ENCODE peak calls at places on chromosomes 1 and 21, in eight cellular contexts. One of them, this sample, is unnamed.

GRCh38 chr1:99573431-99574217 is 72.3 kb upstream of the PALMD start:
- DNase-seq in GM04503: no peak
- DNase-seq in A172: no peak
- DNase-seq in psoas muscle: no peak
- DNase-seq in NCI-H2029 treated with DMSO at 0.1 percent for 48 hours: no peak
- DNase-seq in HS-5: no peak
- DNase-seq in tibial artery: no peak
- DNase-seq in Daoy: no peak
- DNase-seq in this sample: no peak

GRCh38 chr1:201476670-201477344 is 7.8 kb upstream of the PHLDA3 start:
- DNase-seq in A172: peak; percentile 65
- DNase-seq in HS-5: no peak
- DNase-seq in GM04503: no peak
- DNase-seq in NCI-H2029 treated with DMSO at 0.1 percent for 48 hours: no peak
- DNase-seq in Daoy: peak; percentile 77
- DNase-seq in tibial artery: no peak
- DNase-seq in psoas muscle: no peak
- DNase-seq in this sample: no peak

GRCh38 chr1:226741009-226741408 is 1.9 kb upstream of the ITPKB start:
- DNase-seq in tibial artery: no peak
- DNase-seq in HS-5: no peak
- DNase-seq in psoas muscle: no peak
- DNase-seq in GM04503: no peak
- DNase-seq in Daoy: peak; percentile 14
- DNase-seq in NCI-H2029 treated with DMSO at 0.1 percent for 48 hours: no peak
- DNase-seq in A172: no peak
- DNase-seq in this sample: no peak

GRCh38 chr1:29569971-29570634 is 333.8 kb downstream of the PTPRU start:
- DNase-seq in A172: peak; percentile 97
- DNase-seq in psoas muscle: no peak
- DNase-seq in HS-5: peak; percentile 89
- DNase-seq in Daoy: peak; percentile 98
- DNase-seq in tibial artery: no peak
- DNase-seq in NCI-H2029 treated with DMSO at 0.1 percent for 48 hours: no peak
- DNase-seq in GM04503: peak; percentile 39
- DNase-seq in this sample: peak; percentile 74

GRCh38 chr1:220272841-220273090 is 513 bp upstream of the RAB3GAP2 start:
- DNase-seq in HS-5: no peak
- DNase-seq in tibial artery: no peak
- DNase-seq in GM04503: no peak
- DNase-seq in NCI-H2029 treated with DMSO at 0.1 percent for 48 hours: no peak
- DNase-seq in Daoy: no peak
- DNase-seq in psoas muscle: no peak
- DNase-seq in A172: no peak
- DNase-seq in this sample: no peak

GRCh38 chr1:151164732-151165280 is 896 bp downstream of the LYSMD1 start:
- DNase-seq in A172: no peak
- DNase-seq in psoas muscle: no peak
- DNase-seq in NCI-H2029 treated with DMSO at 0.1 percent for 48 hours: no peak
- DNase-seq in tibial artery: no peak
- DNase-seq in HS-5: no peak
- DNase-seq in GM04503: no peak
- DNase-seq in Daoy: no peak
- DNase-seq in this sample: no peak

GRCh38 chr1:207202480-207202879 is 98.4 kb downstream of the C4BPA start:
- DNase-seq in tibial artery: no peak
- DNase-seq in HS-5: no peak
- DNase-seq in GM04503: no peak
- DNase-seq in NCI-H2029 treated with DMSO at 0.1 percent for 48 hours: no peak
- DNase-seq in psoas muscle: no peak
- DNase-seq in Daoy: no peak
- DNase-seq in A172: no peak
- DNase-seq in this sample: no peak

GRCh38 chr21:31425158-31425557 is 81.1 kb upstream of the TIAM1 start:
- DNase-seq in A172: no peak
- DNase-seq in GM04503: no peak
- DNase-seq in tibial artery: no peak
- DNase-seq in psoas muscle: no peak
- DNase-seq in HS-5: no peak
- DNase-seq in NCI-H2029 treated with DMSO at 0.1 percent for 48 hours: no peak
- DNase-seq in Daoy: no peak
- DNase-seq in this sample: no peak

GRCh38 chr1:25056536-25056935 is 126.5 kb upstream of the RUNX3 start:
- DNase-seq in HS-5: no peak
- DNase-seq in NCI-H2029 treated with DMSO at 0.1 percent for 48 hours: no peak
- DNase-seq in GM04503: no peak
- DNase-seq in tibial artery: no peak
- DNase-seq in A172: no peak
- DNase-seq in Daoy: no peak
- DNase-seq in psoas muscle: no peak
- DNase-seq in this sample: no peak

GRCh38 chr21:44365251-44365966 is 12.0 kb downstream of the TRPM2 start:
- DNase-seq in A172: no peak
- DNase-seq in HS-5: no peak
- DNase-seq in GM04503: no peak
- DNase-seq in NCI-H2029 treated with DMSO at 0.1 percent for 48 hours: no peak
- DNase-seq in tibial artery: no peak
- DNase-seq in psoas muscle: no peak
- DNase-seq in Daoy: no peak
- DNase-seq in this sample: no peak

GRCh38 chr1:28582248-28582615 is 9.8 kb upstream of the RAB42 start:
- DNase-seq in GM04503: no peak
- DNase-seq in A172: no peak
- DNase-seq in HS-5: no peak
- DNase-seq in NCI-H2029 treated with DMSO at 0.1 percent for 48 hours: peak; percentile 28
- DNase-seq in Daoy: peak; percentile 37
- DNase-seq in psoas muscle: no peak
- DNase-seq in tibial artery: peak; percentile 26
- DNase-seq in this sample: no peak

GRCh38 chr21:40615503-40616376 is 231.2 kb downstream of the DSCAM start:
- DNase-seq in A172: no peak
- DNase-seq in HS-5: no peak
- DNase-seq in Daoy: peak; percentile 52
- DNase-seq in GM04503: no peak
- DNase-seq in tibial artery: no peak
- DNase-seq in psoas muscle: no peak
- DNase-seq in NCI-H2029 treated with DMSO at 0.1 percent for 48 hours: no peak
- DNase-seq in this sample: no peak

GRCh38 chr1:205630241-205630640 is 1.6 kb downstream of the ELK4 start:
- DNase-seq in A172: no peak
- DNase-seq in NCI-H2029 treated with DMSO at 0.1 percent for 48 hours: no peak
- DNase-seq in tibial artery: no peak
- DNase-seq in GM04503: no peak
- DNase-seq in psoas muscle: no peak
- DNase-seq in HS-5: no peak
- DNase-seq in Daoy: no peak
- DNase-seq in this sample: no peak

This sample was measured in HFF-Myc.